ENCODE peak calls at places on chromosomes 5 and 9, in five cellular contexts. K is HT1080; U is nephron progenitor cell; B is stimulated activated naive B cell treated with anti-CD40 and anti-IgM and Interleukin-4, amounts not matched to agents 10 μg/mL and 1 μg/mL and 100 μg/mL, for 72 hours; S is activated CD4-positive, alpha-beta T cell treated with anti-CD3 and anti-CD28 coated beads, Interleukin-2, amount 50 U/mL, for 48 hours. C is an unnamed sample.
A peak's percentile ranks its signal among the peaks of the same experiment; 100 is the strongest.

GRCh38 chr5:127802477-127802865 is 99.3 kb downstream of the CCDC192 start:
- DNase-seq in B (no peak), U (no peak), K (no peak), S (no peak), C (no peak)

GRCh38 chr5:73759771-73760170 is 133.8 kb downstream of the ARHGEF28 start:
- DNase-seq in S (no peak), B (no peak), U (no peak), K (no peak), C (no peak)

GRCh38 chr9:92393686-92394085 is 10.7 kb downstream of the OGN start:
- DNase-seq in K (no peak), B (no peak), U (no peak), S (no peak), C (no peak)

GRCh38 chr9:91160599-91161464 is 200.9 kb downstream of the AUH start:
- DNase-seq in B (no peak), U (no peak), K (no peak), S (no peak), C (no peak)

GRCh38 chr9:36895744-36896260 is 138.3 kb downstream of the PAX5 start:
- DNase-seq in B (no peak), U (no peak), K (no peak), S (no peak), C (no peak)

GRCh38 chr5:91212336-91213092 is 170.6 kb downstream of the ARRDC3 start:
- DNase-seq in U (no peak), K (peak; percentile 72), S (no peak), B (no peak), C (no peak)

GRCh38 chr9:122112238-122112637 is 19.1 kb upstream of the TTLL11 start:
- DNase-seq in B (no peak), S (no peak), U (no peak), K (no peak), C (no peak)

GRCh38 chr9:89668216-89668867 is 63.5 kb downstream of the GADD45G start:
- DNase-seq in S (no peak), B (no peak), U (no peak), K (no peak), C (no peak)

GRCh38 chr9:123929177-123929869 is 603 bp downstream of the DENND1A start:
- DNase-seq in S (peak; percentile 29), B (peak; percentile 3), U (no peak), K (no peak), C (peak; percentile 13)

GRCh38 chr9:3879731-3880493 is 354.1 kb upstream of the RFX3 start:
- DNase-seq in K (no peak), U (no peak), B (no peak), S (no peak), C (no peak)

GRCh38 chr5:131671994-131672655 is 37.1 kb upstream of the RAPGEF6 start:
- DNase-seq in B (no peak), U (no peak), K (no peak), S (no peak), C (no peak)

GRCh38 chr9:136309101-136309801 is 5.4 kb upstream of the CCDC187 start:
- DNase-seq in S (no peak), U (no peak), B (peak; percentile 44), K (no peak), C (no peak)

GRCh38 chr9:131798166-131798565 is 58.3 kb upstream of the RAPGEF1 start:
- DNase-seq in U (no peak), K (no peak), B (no peak), S (no peak), C (no peak)

GRCh38 chr9:70902705-70903131 is 218.7 kb downstream of the TRPM3 start:
- DNase-seq in U (no peak), B (no peak), K (peak; percentile 98), S (no peak), C (no peak)

GRCh38 chr5:74916831-74917710 is 50.9 kb upstream of the FAM169A start:
- DNase-seq in K (peak; percentile 64), U (no peak), B (no peak), S (no peak), C (no peak)

GRCh38 chr5:143400541-143401252 is 2.8 kb downstream of the NR3C1 start:
- DNase-seq in B (no peak), K (peak; percentile 80), S (no peak), U (no peak), C (no peak)

GRCh38 chr9:27368317-27368985 is 71.5 kb upstream of the EQTN start:
- DNase-seq in U (no peak), K (no peak), B (no peak), S (no peak), C (no peak)

GRCh38 chr5:127916875-127917573 is 166.5 kb upstream of the SLC12A2 start:
- DNase-seq in K (no peak), B (no peak), U (no peak), S (no peak), C (no peak)

GRCh38 chr9:79572032-79572890 is 496 bp downstream of the TLE4 start:
- DNase-seq in B (peak; percentile 43), K (no peak), S (peak; percentile 44), U (peak; percentile 76), C (peak; percentile 53)

GRCh38 chr9:138097501-138097991 is 220.0 kb downstream of the CACNA1B start:
- DNase-seq in U (no peak), S (no peak), K (no peak), B (no peak), C (no peak)